ENCODE peak calls at places on chromosome 11, in six cellular contexts. One of them, this sample, is unnamed.
A peak's percentile ranks its signal among the peaks of the same experiment; 100 is the strongest.

GRCh38 chr11:76237041-76237649 is 30.8 kb upstream of the WNT11 start:
- DNase-seq in left ventricle myocardium inferior: no peak
- DNase-seq in body of pancreas: no peak
- DNase-seq in mammary epithelial cell: no peak
- DNase-seq in aorta: no peak
- DNase-seq in CD4-positive, CD25-positive, alpha-beta regulatory T cell: no peak
- DNase-seq in this sample: no peak

GRCh38 chr11:898160-898517 is 12.5 kb downstream of the CHID1 start:
- DNase-seq in left ventricle myocardium inferior: no peak
- DNase-seq in body of pancreas: no peak
- DNase-seq in mammary epithelial cell: no peak
- DNase-seq in aorta: no peak
- DNase-seq in CD4-positive, CD25-positive, alpha-beta regulatory T cell: peak; percentile 14
- DNase-seq in this sample: no peak

GRCh38 chr11:72238040-72238450 is 5.9 kb downstream of the PHOX2A start:
- DNase-seq in left ventricle myocardium inferior: no peak
- DNase-seq in body of pancreas: peak; percentile 61
- DNase-seq in mammary epithelial cell: peak; percentile 19
- DNase-seq in aorta: no peak
- DNase-seq in CD4-positive, CD25-positive, alpha-beta regulatory T cell: peak; percentile 54
- DNase-seq in this sample: peak; percentile 24

GRCh38 chr11:2554338-2555240 is 109.8 kb downstream of the KCNQ1 start:
- DNase-seq in left ventricle myocardium inferior: peak; percentile 11
- DNase-seq in body of pancreas: no peak
- DNase-seq in mammary epithelial cell: no peak
- DNase-seq in aorta: peak; percentile 26
- DNase-seq in CD4-positive, CD25-positive, alpha-beta regulatory T cell: no peak
- DNase-seq in this sample: no peak

GRCh38 chr11:70111269-70112016 is 33.3 kb downstream of the ANO1 start:
- DNase-seq in left ventricle myocardium inferior: peak; percentile 69
- DNase-seq in body of pancreas: peak; percentile 69
- DNase-seq in mammary epithelial cell: no peak
- DNase-seq in aorta: peak; percentile 68
- DNase-seq in CD4-positive, CD25-positive, alpha-beta regulatory T cell: no peak
- DNase-seq in this sample: no peak

GRCh38 chr11:131688056-131688693 is 317.8 kb downstream of the NTM start:
- DNase-seq in left ventricle myocardium inferior: peak; percentile 47
- DNase-seq in body of pancreas: peak; percentile 54
- DNase-seq in mammary epithelial cell: peak; percentile 43
- DNase-seq in aorta: no peak
- DNase-seq in CD4-positive, CD25-positive, alpha-beta regulatory T cell: peak; percentile 25
- DNase-seq in this sample: no peak

GRCh38 chr11:132658004-132658403 is 874.3 kb downstream of the OPCML start:
- DNase-seq in left ventricle myocardium inferior: no peak
- DNase-seq in body of pancreas: no peak
- DNase-seq in mammary epithelial cell: no peak
- DNase-seq in aorta: no peak
- DNase-seq in CD4-positive, CD25-positive, alpha-beta regulatory T cell: no peak
- DNase-seq in this sample: no peak

GRCh38 chr11:95917188-95918036 is 6.5 kb downstream of the MTMR2 start:
- DNase-seq in left ventricle myocardium inferior: no peak
- DNase-seq in body of pancreas: no peak
- DNase-seq in mammary epithelial cell: peak; percentile 24
- DNase-seq in aorta: no peak
- DNase-seq in CD4-positive, CD25-positive, alpha-beta regulatory T cell: no peak
- DNase-seq in this sample: no peak

GRCh38 chr11:123193742-123194141 is 1.3 kb downstream of the CLMP start:
- DNase-seq in left ventricle myocardium inferior: no peak
- DNase-seq in body of pancreas: no peak
- DNase-seq in mammary epithelial cell: no peak
- DNase-seq in aorta: no peak
- DNase-seq in CD4-positive, CD25-positive, alpha-beta regulatory T cell: no peak
- DNase-seq in this sample: no peak

GRCh38 chr11:21110378-21110777 is 441.0 kb downstream of the NELL1 start:
- DNase-seq in left ventricle myocardium inferior: no peak
- DNase-seq in body of pancreas: no peak
- DNase-seq in mammary epithelial cell: no peak
- DNase-seq in aorta: no peak
- DNase-seq in CD4-positive, CD25-positive, alpha-beta regulatory T cell: no peak
- DNase-seq in this sample: no peak

GRCh38 chr11:6269994-6270393 is 10.4 kb downstream of the CCKBR start:
- DNase-seq in left ventricle myocardium inferior: no peak
- DNase-seq in body of pancreas: no peak
- DNase-seq in mammary epithelial cell: no peak
- DNase-seq in aorta: no peak
- DNase-seq in CD4-positive, CD25-positive, alpha-beta regulatory T cell: peak; percentile 6
- DNase-seq in this sample: no peak

GRCh38 chr11:69355346-69355940 is 61.5 kb downstream of the MYEOV start:
- DNase-seq in left ventricle myocardium inferior: no peak
- DNase-seq in body of pancreas: no peak
- DNase-seq in mammary epithelial cell: no peak
- DNase-seq in aorta: no peak
- DNase-seq in CD4-positive, CD25-positive, alpha-beta regulatory T cell: no peak
- DNase-seq in this sample: no peak

GRCh38 chr11:38460901-38461300 is 1862.9 kb upstream of the RAG2 start:
- DNase-seq in left ventricle myocardium inferior: peak; percentile 21
- DNase-seq in body of pancreas: peak; percentile 78
- DNase-seq in mammary epithelial cell: peak; percentile 60
- DNase-seq in aorta: peak; percentile 67
- DNase-seq in CD4-positive, CD25-positive, alpha-beta regulatory T cell: no peak
- DNase-seq in this sample: no peak

GRCh38 chr11:111378773-111379499 is at the start of gene POU2AF1:
- DNase-seq in left ventricle myocardium inferior: peak; percentile 18
- DNase-seq in body of pancreas: no peak
- DNase-seq in mammary epithelial cell: peak; percentile 80
- DNase-seq in aorta: no peak
- DNase-seq in CD4-positive, CD25-positive, alpha-beta regulatory T cell: peak; percentile 94
- DNase-seq in this sample: peak; percentile 55

GRCh38 chr11:43861141-43861540 is 19.5 kb upstream of the ALKBH3 start:
- DNase-seq in left ventricle myocardium inferior: no peak
- DNase-seq in body of pancreas: no peak
- DNase-seq in mammary epithelial cell: no peak
- DNase-seq in aorta: no peak
- DNase-seq in CD4-positive, CD25-positive, alpha-beta regulatory T cell: no peak
- DNase-seq in this sample: no peak

GRCh38 chr11:66846671-66847091 is 3.4 kb downstream of the RCE1 start:
- DNase-seq in left ventricle myocardium inferior: no peak
- DNase-seq in body of pancreas: no peak
- DNase-seq in mammary epithelial cell: no peak
- DNase-seq in aorta: no peak
- DNase-seq in CD4-positive, CD25-positive, alpha-beta regulatory T cell: no peak
- DNase-seq in this sample: no peak

GRCh38 chr11:47185305-47186075 is 744 bp downstream of the PACSIN3 start:
- DNase-seq in left ventricle myocardium inferior: peak; percentile 84
- DNase-seq in body of pancreas: peak; percentile 76
- DNase-seq in mammary epithelial cell: peak; percentile 68
- DNase-seq in aorta: peak; percentile 61
- DNase-seq in CD4-positive, CD25-positive, alpha-beta regulatory T cell: no peak
- DNase-seq in this sample: no peak
- H3K27ac ChIP-seq in left ventricle myocardium inferior: peak overlapping the region; percentile 98
- H3K27ac ChIP-seq in body of pancreas: peak overlapping the region; percentile 85
- H3K27ac ChIP-seq in mammary epithelial cell: peak overlapping the region; percentile 74
- H3K27ac ChIP-seq in aorta: peak overlapping the region; percentile 77
- H3K27ac ChIP-seq in CD4-positive, CD25-positive, alpha-beta regulatory T cell: no peak overlapping the region
- H3K27ac ChIP-seq in this sample: no peak overlapping the region

GRCh38 chr11:100777118-100777517 is 90.0 kb downstream of the ARHGAP42 start:
- DNase-seq in left ventricle myocardium inferior: no peak
- DNase-seq in body of pancreas: no peak
- DNase-seq in mammary epithelial cell: peak; percentile 86
- DNase-seq in aorta: no peak
- DNase-seq in CD4-positive, CD25-positive, alpha-beta regulatory T cell: no peak
- DNase-seq in this sample: no peak

GRCh38 chr11:100774132-100774531 is 87.0 kb downstream of the ARHGAP42 start:
- DNase-seq in left ventricle myocardium inferior: no peak
- DNase-seq in body of pancreas: no peak
- DNase-seq in mammary epithelial cell: no peak
- DNase-seq in aorta: no peak
- DNase-seq in CD4-positive, CD25-positive, alpha-beta regulatory T cell: no peak
- DNase-seq in this sample: no peak

GRCh38 chr11:100776212-100776896 is 89.3 kb downstream of the ARHGAP42 start:
- DNase-seq in left ventricle myocardium inferior: no peak
- DNase-seq in body of pancreas: no peak
- DNase-seq in mammary epithelial cell: peak; percentile 90
- DNase-seq in aorta: no peak
- DNase-seq in CD4-positive, CD25-positive, alpha-beta regulatory T cell: no peak
- DNase-seq in this sample: no peak

GRCh38 chr11:100777736-100778135 is 90.6 kb downstream of the ARHGAP42 start:
- DNase-seq in left ventricle myocardium inferior: no peak
- DNase-seq in body of pancreas: no peak
- DNase-seq in mammary epithelial cell: no peak
- DNase-seq in aorta: no peak
- DNase-seq in CD4-positive, CD25-positive, alpha-beta regulatory T cell: no peak
- DNase-seq in this sample: no peak

DNA sequence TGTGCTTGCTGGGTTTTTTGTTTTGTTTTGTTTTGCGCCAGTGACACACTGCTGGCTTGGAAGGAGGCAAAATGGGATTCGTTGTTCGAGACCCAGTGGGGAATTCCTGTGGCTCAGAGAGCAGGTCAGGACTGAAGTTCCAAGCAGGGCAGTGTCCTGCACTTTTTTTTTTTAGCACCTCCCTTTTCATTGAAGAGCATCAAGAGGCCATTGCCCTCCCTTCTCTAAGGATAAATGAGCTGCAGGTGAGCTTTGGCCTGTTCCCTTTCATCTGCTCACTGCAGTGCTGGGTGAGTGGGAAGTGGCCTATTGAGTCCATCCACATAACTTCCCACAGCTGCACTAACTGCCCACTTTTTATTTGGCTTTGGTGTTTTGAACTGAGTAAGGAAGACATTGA is 87.8 kb downstream of the ARHGAP42 start:
- DNase-seq in left ventricle myocardium inferior: no peak
- DNase-seq in body of pancreas: no peak
- DNase-seq in mammary epithelial cell: peak; percentile 65
- DNase-seq in aorta: no peak
- DNase-seq in CD4-positive, CD25-positive, alpha-beta regulatory T cell: no peak
- DNase-seq in this sample: no peak
- H3K27me3 ChIP-seq in left ventricle myocardium inferior: no peaks in the 10 kb centered on the region
- H3K27me3 ChIP-seq in body of pancreas: no peaks in the 10 kb centered on the region
- H3K27me3 ChIP-seq in mammary epithelial cell: no peaks in the 10 kb centered on the region
- H3K27me3 ChIP-seq in aorta: no peaks in the 10 kb centered on the region
- H3K27me3 ChIP-seq in CD4-positive, CD25-positive, alpha-beta regulatory T cell: no peaks in the 10 kb centered on the region
- H3K27me3 ChIP-seq in this sample: no peaks in the 10 kb centered on the region

GRCh38 chr11:62981743-62982142 is 3.0 kb downstream of the SLC22A6 start:
- DNase-seq in left ventricle myocardium inferior: no peak
- DNase-seq in body of pancreas: no peak
- DNase-seq in mammary epithelial cell: no peak
- DNase-seq in aorta: no peak
- DNase-seq in CD4-positive, CD25-positive, alpha-beta regulatory T cell: no peak
- DNase-seq in this sample: no peak

GRCh38 chr11:62984451-62984991 is at the start of gene SLC22A6:
- DNase-seq in left ventricle myocardium inferior: no peak
- DNase-seq in body of pancreas: no peak
- DNase-seq in mammary epithelial cell: no peak
- DNase-seq in aorta: no peak
- DNase-seq in CD4-positive, CD25-positive, alpha-beta regulatory T cell: no peak
- DNase-seq in this sample: no peak

GRCh38 chr11:62983536-62984199 is 1.1 kb downstream of the SLC22A6 start:
- DNase-seq in left ventricle myocardium inferior: no peak
- DNase-seq in body of pancreas: no peak
- DNase-seq in mammary epithelial cell: no peak
- DNase-seq in aorta: no peak
- DNase-seq in CD4-positive, CD25-positive, alpha-beta regulatory T cell: no peak
- DNase-seq in this sample: no peak

GRCh38 chr11:62976109-62976508 is 8.7 kb downstream of the SLC22A6 start:
- DNase-seq in left ventricle myocardium inferior: no peak
- DNase-seq in body of pancreas: no peak
- DNase-seq in mammary epithelial cell: no peak
- DNase-seq in aorta: no peak
- DNase-seq in CD4-positive, CD25-positive, alpha-beta regulatory T cell: no peak
- DNase-seq in this sample: no peak

DNA sequence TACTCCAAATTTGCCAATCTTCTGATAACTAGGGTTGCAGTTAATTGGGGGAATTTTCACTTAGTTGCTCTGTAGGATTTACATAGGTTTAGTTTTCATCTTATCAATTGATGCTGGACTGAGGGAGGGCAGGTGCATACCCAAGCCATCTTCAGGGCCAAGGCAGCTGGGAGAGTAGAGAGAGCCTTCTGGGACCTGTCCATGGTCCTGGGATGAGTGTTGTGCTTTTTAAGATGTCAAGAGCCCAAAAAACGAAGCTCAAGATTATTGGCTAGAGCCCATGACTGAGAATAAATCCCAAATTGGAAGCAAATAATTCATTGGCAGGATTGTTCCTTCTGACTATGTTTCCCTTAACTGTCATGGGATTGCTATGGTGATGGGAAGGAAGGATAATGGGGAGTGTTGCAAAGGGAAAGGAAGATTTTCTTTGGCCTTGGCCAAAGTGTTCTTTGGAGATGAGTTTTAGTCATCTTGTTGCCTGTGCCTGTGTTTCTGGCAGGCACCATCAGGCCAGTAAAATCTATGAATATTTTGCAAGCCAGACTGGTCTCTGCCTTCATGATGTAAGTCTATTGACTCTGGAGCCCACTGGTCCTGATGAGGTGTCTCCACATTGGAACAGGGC is 4.5 kb downstream of the SLC22A6 start:
- DNase-seq in left ventricle myocardium inferior: no peak
- DNase-seq in body of pancreas: no peak
- DNase-seq in mammary epithelial cell: no peak
- DNase-seq in aorta: no peak
- DNase-seq in CD4-positive, CD25-positive, alpha-beta regulatory T cell: no peak
- DNase-seq in this sample: no peak
- H3K27ac ChIP-seq in left ventricle myocardium inferior: no peak overlapping the region
- H3K27ac ChIP-seq in body of pancreas: no peak overlapping the region
- H3K27ac ChIP-seq in mammary epithelial cell: no peak overlapping the region
- H3K27ac ChIP-seq in aorta: no peak overlapping the region
- H3K27ac ChIP-seq in CD4-positive, CD25-positive, alpha-beta regulatory T cell: no peak overlapping the region
- H3K27ac ChIP-seq in this sample: no peak overlapping the region

GRCh38 chr11:45768486-45768885 is 36.5 kb upstream of the SLC35C1 start:
- DNase-seq in left ventricle myocardium inferior: no peak
- DNase-seq in body of pancreas: no peak
- DNase-seq in mammary epithelial cell: no peak
- DNase-seq in aorta: no peak
- DNase-seq in CD4-positive, CD25-positive, alpha-beta regulatory T cell: no peak
- DNase-seq in this sample: no peak

GRCh38 chr11:45765107-45765668 is 39.8 kb upstream of the SLC35C1 start:
- DNase-seq in left ventricle myocardium inferior: no peak
- DNase-seq in body of pancreas: no peak
- DNase-seq in mammary epithelial cell: no peak
- DNase-seq in aorta: no peak
- DNase-seq in CD4-positive, CD25-positive, alpha-beta regulatory T cell: no peak
- DNase-seq in this sample: no peak

GRCh38 chr11:45769960-45770359 is 35.0 kb upstream of the SLC35C1 start:
- DNase-seq in left ventricle myocardium inferior: no peak
- DNase-seq in body of pancreas: no peak
- DNase-seq in mammary epithelial cell: no peak
- DNase-seq in aorta: no peak
- DNase-seq in CD4-positive, CD25-positive, alpha-beta regulatory T cell: no peak
- DNase-seq in this sample: no peak

GRCh38 chr11:45766469-45766868 is 38.5 kb upstream of the SLC35C1 start:
- DNase-seq in left ventricle myocardium inferior: no peak
- DNase-seq in body of pancreas: no peak
- DNase-seq in mammary epithelial cell: no peak
- DNase-seq in aorta: no peak
- DNase-seq in CD4-positive, CD25-positive, alpha-beta regulatory T cell: no peak
- DNase-seq in this sample: no peak

DNA sequence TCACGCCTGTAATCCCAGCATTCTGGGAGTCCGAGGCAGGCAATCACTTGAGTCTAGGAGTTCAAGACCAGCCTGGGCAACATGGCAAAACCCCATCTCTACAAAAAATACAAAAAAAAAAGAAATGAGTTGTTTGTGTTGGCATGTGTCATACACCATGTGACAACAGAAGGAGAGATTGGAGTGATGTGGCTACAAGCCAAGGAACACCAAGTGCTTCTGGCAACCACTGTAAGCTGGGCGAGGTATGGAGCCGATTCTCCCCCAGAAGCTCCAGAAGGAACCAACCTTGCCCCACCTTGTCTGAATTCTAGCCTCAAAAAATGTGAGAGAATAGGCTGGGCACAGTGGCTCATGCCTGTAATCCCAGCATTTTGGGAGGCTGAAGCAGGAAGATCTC is 39.1 kb upstream of the SLC35C1 start:
- DNase-seq in left ventricle myocardium inferior: no peak
- DNase-seq in body of pancreas: peak; percentile 25
- DNase-seq in mammary epithelial cell: no peak
- DNase-seq in aorta: no peak
- DNase-seq in CD4-positive, CD25-positive, alpha-beta regulatory T cell: no peak
- DNase-seq in this sample: no peak
- H3K27me3 ChIP-seq in left ventricle myocardium inferior: no peaks in the 10 kb centered on the region
- H3K27me3 ChIP-seq in body of pancreas: no peaks in the 10 kb centered on the region
- H3K27me3 ChIP-seq in mammary epithelial cell: peaks cover 2% of the 10 kb centered on the region
- H3K27me3 ChIP-seq in aorta: no peaks in the 10 kb centered on the region
- H3K27me3 ChIP-seq in CD4-positive, CD25-positive, alpha-beta regulatory T cell: no peaks in the 10 kb centered on the region
- H3K27me3 ChIP-seq in this sample: no peaks in the 10 kb centered on the region

This sample was measured in CD4-positive, alpha-beta T cell.